ENCODE peak calls at places on chromosomes 13 and 19, in four cellular contexts. M, X, B and P are unnamed samples.

GRCh38 chr19:40691421-40692211 is 1.2 kb upstream of the NUMBL start:
- DNase-seq in X (peak), B (peak), M (no peak), P (peak)

GRCh38 chr13:46154136-46154854 is 27.7 kb downstream of the LCP1 start:
- DNase-seq in B (no peak), X (no peak), M (no peak), P (no peak)

GRCh38 chr13:109764045-109764444 is 22.3 kb downstream of the IRS2 start:
- DNase-seq in M (no peak), B (no peak), X (no peak), P (no peak)

GRCh38 chr19:27744926-27745844 is 1467.8 kb downstream of the UQCRFS1 start:
- DNase-seq in B (peak), X (no peak), M (peak), P (no peak)

GRCh38 chr13:52011690-52012511 is at the start of gene ALG11:
- DNase-seq in B (peak), M (peak), X (peak), P (peak)

GRCh38 chr13:62931901-62932883 is 1516.5 kb upstream of the PCDH20 start:
- DNase-seq in M (no peak), B (no peak), X (no peak), P (no peak)

GRCh38 chr19:28874742-28875141 is 338.2 kb downstream of the UQCRFS1 start:
- DNase-seq in M (no peak), X (no peak), B (no peak), P (no peak)

GRCh38 chr13:98475521-98475920 is 101.4 kb downstream of the STK24 start:
- DNase-seq in M (no peak), X (no peak), B (no peak), P (no peak)

GRCh38 chr19:46660601-46661019 is 372 bp downstream of the DACT3 start:
- DNase-seq in M (peak), X (no peak), B (peak), P (no peak)

GRCh38 chr19:9883231-9883758 is 48.2 kb downstream of the PIN1 start:
- DNase-seq in B (no peak), M (no peak), X (no peak), P (no peak)

GRCh38 chr13:103517768-103518102 is 451.5 kb upstream of the SLC10A2 start:
- DNase-seq in M (no peak), X (no peak), B (no peak), P (no peak)

GRCh38 chr19:45920458-45920857 is 5.9 kb upstream of the NANOS2 start:
- DNase-seq in B (no peak), X (no peak), M (no peak), P (no peak)

GRCh38 chr19:42606660-42607351 is 12.1 kb upstream of the CEACAM8 start:
- DNase-seq in B (peak), M (peak), X (no peak), P (peak)

GRCh38 chr19:27752530-27753184 is 1460.3 kb downstream of the UQCRFS1 start:
- DNase-seq in M (no peak), B (no peak), X (no peak), P (no peak)

GRCh38 chr19:44846455-44847143 is 502 bp downstream of the NECTIN2 start:
- DNase-seq in B (peak), X (peak), M (peak), P (peak)

GRCh38 chr13:106570354-106570822 is 2.5 kb upstream of the ARGLU1 start:
- DNase-seq in M (peak), X (peak), B (peak), P (peak)

GRCh38 chr13:26941345-26942174 is 181.0 kb upstream of the GPR12 start:
- DNase-seq in M (no peak), B (no peak), X (no peak), P (no peak)

GRCh38 chr13:112740502-112741131 is 50.8 kb downstream of the ATP11A start:
- DNase-seq in M (peak), B (peak), X (peak), P (no peak)

GRCh38 chr19:19427935-19428334 is 22.5 kb downstream of the GATAD2A start:
- DNase-seq in B (no peak), M (no peak), X (no peak), P (no peak)

GRCh38 chr13:109130093-109130835 is 500.9 kb downstream of the MYO16 start:
- DNase-seq in B (no peak), M (no peak), X (no peak), P (no peak)

GRCh38 chr13:24842533-24843278 is 78.7 kb downstream of the RNF17 start:
- DNase-seq in X (no peak), M (no peak), B (no peak), P (no peak)

GRCh38 chr13:103698000-103698399 is 631.8 kb upstream of the SLC10A2 start:
- DNase-seq in X (no peak), B (no peak), M (no peak), P (no peak)

GRCh38 chr13:59119475-59119874 is 1044.3 kb downstream of the DIAPH3 start:
- DNase-seq in M (no peak), X (no peak), B (no peak), P (no peak)

GRCh38 chr13:51370116-51370515 is 30.6 kb downstream of the SERPINE3 start:
- DNase-seq in B (no peak), M (no peak), X (no peak), P (no peak)

DNA sequence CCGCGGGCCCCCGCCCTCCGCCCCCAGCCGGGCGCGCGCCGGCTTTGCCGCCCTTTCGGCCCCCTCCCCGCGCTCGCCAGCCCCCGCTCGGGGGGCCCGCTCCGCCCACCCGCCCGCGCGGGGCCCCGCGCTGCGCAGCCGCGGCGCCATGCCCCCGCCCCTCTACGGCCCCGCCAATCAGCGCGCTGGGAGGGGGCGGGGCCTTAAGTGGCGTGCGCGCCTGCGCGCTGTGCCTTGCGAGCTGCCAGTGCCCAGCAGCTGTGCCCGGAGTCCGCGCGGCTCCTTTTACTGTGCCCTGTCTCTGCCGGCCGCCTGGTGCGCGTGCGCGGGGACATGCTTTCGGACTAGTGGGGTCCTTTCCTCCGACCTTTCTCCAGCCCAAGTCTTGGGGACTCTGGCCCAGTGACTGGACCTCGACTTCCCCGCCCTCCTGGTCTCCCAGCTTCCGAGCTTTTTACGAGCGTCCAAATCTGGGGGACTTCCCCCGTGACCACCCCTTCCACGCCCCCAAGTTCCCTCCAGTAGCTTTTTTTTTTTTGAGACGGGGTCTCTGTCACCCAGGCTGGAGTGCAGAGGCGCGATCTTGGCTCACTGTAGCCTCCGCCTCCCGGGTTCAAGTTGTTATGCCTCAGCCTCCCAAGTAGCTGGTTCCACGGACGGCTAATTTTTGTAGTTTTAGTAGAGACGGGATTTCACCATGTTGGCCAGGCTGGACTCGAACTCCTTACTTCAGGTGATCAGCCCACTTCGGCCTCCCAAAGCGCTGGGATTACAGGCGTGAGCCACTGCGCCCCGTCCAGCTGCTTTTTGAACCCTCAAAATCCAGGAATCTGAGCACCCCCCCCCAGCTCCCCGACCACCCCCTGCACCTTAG is at the start of gene MBD3:
- DNase-seq in B (peak), M (peak), X (peak), P (peak)
- TF ChIP-seq CTCF in B (no peak), M (no peak), X (no peak), P (peak)

DNA sequence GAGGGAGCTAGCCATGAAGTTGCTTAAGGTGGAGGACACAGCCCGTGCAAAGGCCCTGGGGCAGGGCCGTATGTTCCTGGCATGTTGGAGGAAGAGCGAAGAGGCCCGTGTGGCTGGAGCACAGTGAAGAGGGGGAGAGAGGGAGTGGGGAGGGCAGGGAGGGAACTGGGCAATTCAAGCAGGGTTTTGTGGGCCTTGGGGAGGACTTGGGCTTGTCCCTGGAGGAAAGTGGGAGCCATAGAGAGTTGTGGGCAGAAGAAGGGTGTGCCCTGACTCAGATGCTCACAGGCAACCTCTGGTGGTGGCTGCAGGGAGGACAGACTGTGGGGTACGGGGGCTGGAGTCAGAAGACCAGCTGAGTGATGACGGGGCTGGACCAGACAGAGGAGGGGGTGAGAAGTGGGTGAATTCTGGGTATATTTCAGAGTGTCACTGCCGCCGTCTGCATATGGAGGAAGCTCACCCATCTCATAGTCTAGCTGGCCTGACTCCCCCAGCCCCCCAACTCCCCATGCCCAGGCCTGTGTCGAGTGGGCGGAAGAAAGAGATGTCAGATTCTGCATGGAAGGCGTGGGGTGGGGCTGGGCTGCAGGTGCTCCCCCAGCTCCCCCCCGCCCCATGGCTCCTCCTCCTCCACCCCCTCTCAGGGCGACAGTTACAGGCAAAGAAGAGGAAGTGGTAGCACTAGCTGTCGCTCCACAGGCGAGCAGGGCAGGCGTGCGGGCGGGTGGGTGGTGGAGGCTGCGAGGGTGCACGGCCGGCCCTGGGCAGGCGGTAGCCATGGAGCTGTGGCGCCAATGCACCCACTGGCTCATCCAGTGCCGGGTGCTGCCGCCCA is at the start of gene VAV1:
- DNase-seq in X (no peak), M (peak), B (peak), P (no peak)
- H3K4me3 ChIP-seq in X (no peak), M (peak), B (no peak), P (no peak)

DNA sequence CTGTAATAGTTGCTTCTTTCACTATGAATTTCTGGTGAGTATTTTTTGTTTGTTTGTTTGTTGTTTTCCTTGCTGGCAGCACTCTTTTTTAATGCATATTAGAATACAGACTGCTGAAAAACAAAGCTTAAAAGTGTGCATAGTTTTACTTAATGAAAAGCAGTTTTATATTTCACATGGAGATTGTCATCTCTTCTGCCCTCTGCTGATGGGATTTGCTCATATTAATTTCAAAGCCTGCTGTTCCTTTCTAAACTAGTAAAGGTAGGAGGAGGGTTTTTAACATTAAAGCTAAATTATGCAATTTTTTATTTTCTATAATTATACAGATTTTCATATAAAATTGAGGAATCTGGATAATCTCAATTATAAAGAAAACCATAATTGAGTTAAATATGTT is 692.6 kb upstream of the SLITRK1 start:
- DNase-seq in B (no peak), M (no peak), X (no peak), P (no peak)
- TF ChIP-seq CTCF in B (peak), M (no peak), X (no peak), P (no peak)

GRCh38 chr13:99722419-99722818 is 221.1 kb downstream of the TM9SF2 start:
- DNase-seq in B (no peak), X (no peak), M (no peak), P (no peak)

GRCh38 chr13:99722931-99723330 is 221.7 kb downstream of the TM9SF2 start:
- DNase-seq in X (no peak), B (no peak), M (no peak), P (no peak)

GRCh38 chr13:99725644-99726043 is 224.4 kb downstream of the TM9SF2 start:
- DNase-seq in M (no peak), B (no peak), X (no peak), P (no peak)

GRCh38 chr13:99724633-99725517 is 223.6 kb downstream of the TM9SF2 start:
- DNase-seq in M (no peak), B (no peak), X (no peak), P (no peak)

DNA sequence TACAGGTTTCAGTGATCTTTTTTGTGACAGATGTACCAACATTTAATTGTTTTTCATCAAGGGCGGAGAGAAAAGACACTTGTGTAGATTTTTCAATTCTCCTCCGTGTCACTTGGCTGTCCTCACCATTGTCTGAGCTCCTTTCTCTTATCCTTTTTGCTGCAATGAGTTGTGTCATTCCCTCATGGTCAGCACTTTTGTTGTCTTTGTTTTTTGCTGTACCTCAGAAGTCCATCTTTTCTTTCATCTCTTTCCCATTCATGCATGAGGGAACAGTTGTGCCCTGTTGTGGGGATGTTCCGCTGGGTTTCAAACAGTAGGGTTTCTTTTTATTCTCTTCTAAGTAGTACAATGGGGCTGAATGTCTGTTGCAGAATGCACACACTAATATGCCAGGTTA is 222.6 kb downstream of the TM9SF2 start:
- DNase-seq in B (no peak), X (no peak), M (no peak), P (no peak)
- H3K4me3 ChIP-seq in B (no peak), X (no peak), M (no peak), P (no peak)

GRCh38 chr19:58218899-58219298 is 9.8 kb upstream of the ZNF544 start:
- DNase-seq in M (no peak), X (no peak), B (no peak), P (no peak)
- TF ChIP-seq CTCF in M (no peak), X (no peak), B (peak), P (no peak)

GRCh38 chr19:47780215-47780551 is 1.7 kb downstream of the SELENOW start:
- DNase-seq in X (no peak), B (no peak), M (no peak), P (no peak)
- H3K4me3 ChIP-seq in X (peak), B (peak), M (peak), P (no peak)

GRCh38 chr19:33248954-33249613 is 23.4 kb upstream of the SLC7A10 start:
- DNase-seq in X (no peak), M (no peak), B (no peak), P (no peak)
- TF ChIP-seq CTCF in X (no peak), M (no peak), B (no peak), P (no peak)

DNA sequence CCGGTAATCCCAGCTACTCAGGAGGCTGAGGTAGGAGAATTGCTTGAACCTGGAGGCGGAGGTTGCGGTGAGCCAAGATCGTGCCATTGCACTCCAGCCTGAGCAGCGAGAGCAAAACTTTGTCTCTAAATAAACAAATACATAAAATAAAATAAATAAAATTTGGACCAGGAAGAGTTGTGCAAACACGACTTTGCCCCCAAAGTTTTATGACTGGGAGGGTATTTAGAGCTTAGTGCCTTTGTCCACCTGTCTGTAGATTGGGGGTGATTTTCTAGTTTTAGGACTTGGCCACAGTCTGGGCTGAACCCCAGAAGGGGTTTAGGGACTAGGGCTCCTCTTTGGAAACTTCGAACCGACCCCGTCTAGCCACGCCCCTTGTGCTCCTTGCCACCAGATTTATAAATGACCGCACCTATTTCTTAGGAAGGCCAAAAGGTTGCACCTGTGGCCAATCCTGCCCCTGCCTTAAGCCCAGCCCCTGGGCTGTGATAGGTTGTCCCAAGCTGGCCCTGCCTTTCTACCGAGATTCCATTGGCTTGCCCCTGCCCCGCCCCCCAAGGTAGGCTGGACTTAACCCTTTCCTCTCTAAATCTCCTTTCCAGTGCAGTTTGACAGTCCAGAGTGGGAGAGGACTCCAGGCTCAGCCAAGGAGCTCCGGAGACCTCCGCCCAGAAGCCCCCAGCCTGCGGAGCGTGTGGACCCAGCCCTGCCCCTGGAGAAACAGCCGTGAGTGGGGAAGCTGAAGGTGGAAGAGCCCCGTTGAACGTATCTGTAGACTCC is 5.3 kb downstream of the SHD start:
- DNase-seq in B (no peak), M (peak), X (no peak), P (no peak)
- H3K4me3 ChIP-seq in B (no peak), M (peak), X (no peak), P (no peak)